ENCODE peak calls at places on chromosomes 12 and 14, in ten cellular contexts. E is body of pancreas, P is choroid plexus epithelial cell, K is heart left ventricle, U is coronary artery, F is pancreas, C is neural progenitor cell, J is dorsolateral prefrontal cortex, G is stomach, H is ovary. Y is an unnamed sample.
A peak's percentile ranks its signal among the peaks of the same experiment; 100 is the strongest.

GRCh38 chr12:28955491-28955890 is 193.6 kb upstream of the FAR2 start:
- DNase-seq in K (no peak), F (no peak), U (no peak), P (peak; percentile 68), E (no peak), G (no peak), C (no peak), J (no peak), H (no peak), Y (no peak)

GRCh38 chr12:124191024-124191359 is 103.9 kb upstream of the RFLNA start:
- DNase-seq in C (peak; percentile 23), G (no peak), U (no peak), H (no peak), K (no peak), P (no peak), J (no peak), F (no peak), E (no peak), Y (no peak)

GRCh38 chr12:89270548-89270947 is 81.8 kb downstream of the DUSP6 start:
- DNase-seq in C (no peak), H (no peak), E (no peak), U (no peak), K (no peak), P (no peak), G (no peak), J (no peak), F (no peak), Y (no peak)

GRCh38 chr14:104152686-104153398 is 14.5 kb downstream of the KIF26A start:
- DNase-seq in J (no peak), F (peak; percentile 58), K (no peak), U (no peak), P (no peak), E (no peak), H (no peak), G (no peak), C (no peak), Y (no peak)

GRCh38 chr12:77667101-77667500 is 163.6 kb upstream of the NAV3 start:
- DNase-seq in K (no peak), C (no peak), E (no peak), J (no peak), U (no peak), G (no peak), P (peak; percentile 94), H (no peak), F (no peak), Y (no peak)

GRCh38 chr14:26597136-26598080 is at the start of gene NOVA1:
- DNase-seq in H (peak; percentile 30), C (peak; percentile 75), J (no peak), K (peak; percentile 53), U (peak; percentile 73), F (peak; percentile 75), E (peak; percentile 3), G (no peak), P (peak; percentile 42), Y (no peak)

GRCh38 chr14:92549096-92549852 is 35.7 kb downstream of the RIN3 start:
- DNase-seq in J (no peak), H (no peak), F (no peak), K (no peak), P (no peak), U (no peak), E (no peak), C (no peak), G (no peak), Y (no peak)

GRCh38 chr12:106227641-106228319 is 20.0 kb downstream of the CKAP4 start:
- DNase-seq in K (no peak), J (no peak), U (peak; percentile 68), F (peak; percentile 33), E (peak; percentile 34), C (no peak), H (no peak), P (peak; percentile 34), G (peak; percentile 59), Y (no peak)

DNA sequence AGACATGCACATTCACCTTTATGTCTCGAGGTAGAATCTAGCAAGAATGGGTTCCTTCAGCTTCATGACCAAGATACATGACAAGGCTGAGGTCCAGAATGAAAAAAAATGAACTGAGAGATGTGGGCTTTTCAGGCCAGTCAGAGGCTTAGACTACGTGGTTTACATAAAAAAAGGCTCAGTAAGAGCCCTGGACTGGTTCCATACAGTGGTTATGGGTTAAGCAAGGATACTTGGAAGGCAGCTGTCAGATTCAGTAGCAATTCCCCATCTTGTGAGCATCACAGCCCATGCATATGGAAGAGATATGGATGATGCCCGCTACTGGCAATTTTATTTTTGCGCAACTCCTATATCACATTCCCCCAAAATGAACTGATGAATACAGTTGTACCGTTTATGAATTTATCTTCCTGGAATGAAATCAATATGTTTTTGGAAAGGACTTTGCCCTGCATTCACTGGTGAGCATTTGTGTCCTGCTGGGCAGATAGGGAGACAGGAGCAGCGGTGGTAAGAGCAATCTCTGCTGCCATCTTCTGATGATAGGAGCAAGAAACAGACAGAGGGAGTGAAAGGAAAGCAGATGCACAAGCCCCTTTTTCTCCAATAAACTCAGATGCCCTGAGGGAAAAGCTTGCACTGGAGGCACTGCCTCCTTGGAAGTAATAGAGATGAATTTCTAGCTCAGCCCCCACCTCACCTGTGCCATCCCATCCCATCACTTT is 280.4 kb downstream of the GALC start:
- DNase-seq in G (no peak), F (no peak), H (no peak), K (no peak), C (peak; percentile 24), P (no peak), U (no peak), J (no peak), E (no peak), Y (no peak)
- TF ChIP-seq CTCF in G (no peak), F (no peak), H (no peak), K (no peak), C (peak; percentile 29), P (no peak), U (no peak), J (peak; percentile 40), E (no peak), Y (no peak)

GRCh38 chr12:132287391-132288238 is 41.8 kb downstream of the GALNT9 start:
- DNase-seq in J (no peak), H (no peak), K (peak; percentile 37), U (no peak), G (no peak), E (no peak), P (no peak), F (peak; percentile 51), C (no peak), Y (no peak)

GRCh38 chr12:132286912-132287311 is 42.5 kb downstream of the GALNT9 start:
- DNase-seq in J (no peak), E (no peak), P (peak; percentile 34), G (no peak), K (peak; percentile 37), F (peak; percentile 48), C (no peak), U (no peak), H (no peak), Y (no peak)

GRCh38 chr12:132284618-132285310 is 44.6 kb downstream of the GALNT9 start:
- DNase-seq in U (no peak), F (peak; percentile 33), H (no peak), P (no peak), C (no peak), G (no peak), K (peak; percentile 51), J (no peak), E (no peak), Y (no peak)

GRCh38 chr12:132285311-132285741 is 44.1 kb downstream of the GALNT9 start:
- DNase-seq in J (no peak), P (no peak), F (peak; percentile 64), U (no peak), C (no peak), H (no peak), G (no peak), K (peak; percentile 36), E (no peak), Y (no peak)

GRCh38 chr12:132285991-132286681 is 43.3 kb downstream of the GALNT9 start:
- DNase-seq in J (no peak), G (peak; percentile 48), E (peak; percentile 50), F (peak; percentile 83), U (no peak), H (peak; percentile 54), C (peak; percentile 64), P (peak; percentile 84), K (peak; percentile 72), Y (no peak)
- H3K4me3 ChIP-seq in J (no peak overlapping the region), G (peak overlapping the region; percentile 23), E (no peak overlapping the region), F (no peak overlapping the region), U (peak overlapping the region; percentile 66), H (no peak overlapping the region), C (no peak overlapping the region), P (peak overlapping the region; percentile 40), K (no peak overlapping the region), Y (peak overlapping the region; percentile 22)

GRCh38 chr12:121709478-121709890 is 3.1 kb upstream of the TMEM120B start:
- DNase-seq in F (peak; percentile 7), E (no peak), C (no peak), K (no peak), G (no peak), J (no peak), H (no peak), P (peak; percentile 70), U (no peak), Y (peak; percentile 64)

GRCh38 chr12:121713257-121714155 is 954 bp downstream of the TMEM120B start:
- DNase-seq in J (no peak), E (peak; percentile 5), U (no peak), C (no peak), G (no peak), P (no peak), H (peak; percentile 47), K (peak; percentile 63), F (no peak), Y (no peak)

GRCh38 chr12:121711925-121712461 is 559 bp upstream of the TMEM120B start:
- DNase-seq in C (peak; percentile 65), E (peak; percentile 69), H (no peak), U (no peak), G (peak; percentile 36), P (no peak), J (no peak), F (peak; percentile 65), K (peak; percentile 66), Y (no peak)

GRCh38 chr12:121715862-121716435 is 3.4 kb downstream of the TMEM120B start:
- DNase-seq in P (no peak), K (no peak), U (no peak), J (no peak), E (no peak), G (no peak), F (no peak), C (no peak), H (no peak), Y (no peak)

GRCh38 chr12:121712462-121713256 is at the start of gene TMEM120B:
- DNase-seq in J (peak; percentile 83), K (peak; percentile 95), H (peak; percentile 81), F (peak; percentile 93), U (peak; percentile 90), E (peak; percentile 77), G (peak; percentile 90), P (peak; percentile 71), C (peak; percentile 86), Y (no peak)
- TF ChIP-seq CTCF in J (no peak), K (no peak), H (no peak), F (no peak), U (no peak), E (no peak), G (no peak), P (no peak), C (peak; percentile 44), Y (peak; percentile 8)

GRCh38 chr12:51409846-51410245 is 14.8 kb upstream of the SLC4A8 start:
- DNase-seq in G (no peak), J (no peak), P (no peak), F (no peak), C (no peak), E (no peak), K (no peak), H (no peak), U (no peak), Y (no peak)

GRCh38 chr12:51417826-51418225 is 6.8 kb upstream of the SLC4A8 start:
- DNase-seq in C (no peak), G (no peak), F (no peak), H (no peak), E (no peak), P (no peak), J (no peak), U (no peak), K (no peak), Y (no peak)

GRCh38 chr12:51415931-51416330 is 8.7 kb upstream of the SLC4A8 start:
- DNase-seq in P (no peak), H (no peak), K (no peak), E (no peak), J (no peak), G (no peak), C (no peak), U (no peak), F (no peak), Y (no peak)

GRCh38 chr12:51413149-51413548 is 11.5 kb upstream of the SLC4A8 start:
- DNase-seq in C (no peak), K (no peak), U (no peak), P (no peak), G (no peak), J (no peak), E (no peak), H (no peak), F (no peak), Y (no peak)

GRCh38 chr12:51413791-51414190 is 10.8 kb upstream of the SLC4A8 start:
- DNase-seq in P (no peak), F (no peak), U (no peak), E (no peak), G (no peak), J (no peak), C (no peak), H (no peak), K (no peak), Y (no peak)
- H3K4me3 ChIP-seq in P (no peak overlapping the region), F (no peak overlapping the region), U (no peak overlapping the region), E (no peak overlapping the region), G (no peak overlapping the region), J (no peak overlapping the region), C (no peak overlapping the region), H (no peak overlapping the region), K (no peak overlapping the region), Y (no peak overlapping the region)

Y was measured in epithelial cell of proximal tubule.